ENCODE peak calls at places on chromosome 19, in four cellular contexts. P is GM12878, Q is BE2C, H is left lung. I is an unnamed sample.

GRCh38 chr19:609001-609340 is 19.3 kb downstream of the HCN2 start:
- DNase-seq in P (no peak), H (peak; percentile 67), Q (no peak), I (no peak)

GRCh38 chr19:35370722-35371121 is at the start of gene GPR42:
- DNase-seq in H (no peak), Q (no peak), P (no peak), I (no peak)

GRCh38 chr19:46241676-46242075 is 12.1 kb downstream of the IGFL1 start:
- DNase-seq in P (no peak), H (no peak), Q (no peak), I (no peak)

GRCh38 chr19:21143846-21144245 is 2.0 kb downstream of the ZNF431 start:
- DNase-seq in P (no peak), H (no peak), Q (no peak), I (no peak)

GRCh38 chr19:17567940-17568339 is 12.5 kb downstream of the COLGALT1 start:
- DNase-seq in Q (no peak), P (no peak), H (no peak), I (no peak)

GRCh38 chr19:8087876-8088275 is 35.3 kb downstream of the CCL25 start:
- DNase-seq in Q (no peak), P (no peak), H (no peak), I (no peak)

GRCh38 chr19:33740811-33741396 is 55.8 kb upstream of the KCTD15 start:
- DNase-seq in H (no peak), Q (no peak), P (no peak), I (no peak)

GRCh38 chr19:19079571-19079970 is 15.8 kb downstream of the SLC25A42 start:
- DNase-seq in H (no peak), P (no peak), Q (no peak), I (no peak)

GRCh38 chr19:39780894-39781293 is 2.2 kb downstream of the LEUTX start:
- DNase-seq in P (no peak), H (no peak), Q (no peak), I (no peak)

GRCh38 chr19:38251564-38252051 is 4.6 kb downstream of the PPP1R14A start:
- DNase-seq in H (no peak), P (no peak), Q (no peak), I (no peak)

GRCh38 chr19:369876-370275 is 25.3 kb upstream of the MIER2 start:
- DNase-seq in P (no peak), H (no peak), Q (no peak), I (no peak)

GRCh38 chr19:18045307-18046013 is 37.5 kb downstream of the ARRDC2 start:
- DNase-seq in P (no peak), Q (no peak), H (no peak), I (no peak)

GRCh38 chr19:56217039-56217949 is 15.2 kb downstream of the ZSCAN5C start:
- DNase-seq in P (no peak), Q (no peak), H (no peak), I (peak; percentile 9)

GRCh38 chr19:6532244-6532999 is 1.6 kb downstream of the TNFSF9 start:
- DNase-seq in P (no peak), Q (no peak), H (no peak), I (peak; percentile 85)

GRCh38 chr19:49415102-49415809 is 8.0 kb downstream of the PTH2 start:
- DNase-seq in H (no peak), P (peak; percentile 41), Q (peak; percentile 64), I (peak; percentile 82)

GRCh38 chr19:4454952-4455738 is 2.4 kb downstream of the UBXN6 start:
- DNase-seq in H (no peak), Q (no peak), P (no peak), I (no peak)

GRCh38 chr19:29379257-29379986 is 146.4 kb upstream of the VSTM2B start:
- DNase-seq in Q (no peak), P (no peak), H (no peak), I (no peak)

GRCh38 chr19:32916969-32917611 is 47.5 kb upstream of the SLC7A9 start:
- DNase-seq in P (no peak), Q (no peak), H (no peak), I (no peak)

GRCh38 chr19:18659281-18660050 is 22.6 kb downstream of the KLHL26 start:
- DNase-seq in P (no peak), Q (no peak), H (no peak), I (no peak)

GRCh38 chr19:2198317-2198716 is 34.6 kb downstream of the DOT1L start:
- DNase-seq in Q (no peak), P (no peak), H (no peak), I (no peak)
- TF ChIP-seq CTCF in Q (no peak), P (no peak), H (no peak), I (no peak)

GRCh38 chr19:55079400-55080038 is 3.9 kb downstream of the EPS8L1 start:
- DNase-seq in P (no peak), Q (no peak), H (no peak), I (no peak)

GRCh38 chr19:55078996-55079395 is 3.3 kb downstream of the EPS8L1 start:
- DNase-seq in P (no peak), Q (no peak), H (no peak), I (no peak)

GRCh38 chr19:55081773-55082022 is 6.0 kb downstream of the EPS8L1 start:
- DNase-seq in P (no peak), H (no peak), Q (no peak), I (no peak)

GRCh38 chr19:55080915-55081772 is 5.5 kb downstream of the EPS8L1 start:
- DNase-seq in P (peak; percentile 35), Q (peak; percentile 86), H (peak; percentile 87), I (peak; percentile 93)

DNA sequence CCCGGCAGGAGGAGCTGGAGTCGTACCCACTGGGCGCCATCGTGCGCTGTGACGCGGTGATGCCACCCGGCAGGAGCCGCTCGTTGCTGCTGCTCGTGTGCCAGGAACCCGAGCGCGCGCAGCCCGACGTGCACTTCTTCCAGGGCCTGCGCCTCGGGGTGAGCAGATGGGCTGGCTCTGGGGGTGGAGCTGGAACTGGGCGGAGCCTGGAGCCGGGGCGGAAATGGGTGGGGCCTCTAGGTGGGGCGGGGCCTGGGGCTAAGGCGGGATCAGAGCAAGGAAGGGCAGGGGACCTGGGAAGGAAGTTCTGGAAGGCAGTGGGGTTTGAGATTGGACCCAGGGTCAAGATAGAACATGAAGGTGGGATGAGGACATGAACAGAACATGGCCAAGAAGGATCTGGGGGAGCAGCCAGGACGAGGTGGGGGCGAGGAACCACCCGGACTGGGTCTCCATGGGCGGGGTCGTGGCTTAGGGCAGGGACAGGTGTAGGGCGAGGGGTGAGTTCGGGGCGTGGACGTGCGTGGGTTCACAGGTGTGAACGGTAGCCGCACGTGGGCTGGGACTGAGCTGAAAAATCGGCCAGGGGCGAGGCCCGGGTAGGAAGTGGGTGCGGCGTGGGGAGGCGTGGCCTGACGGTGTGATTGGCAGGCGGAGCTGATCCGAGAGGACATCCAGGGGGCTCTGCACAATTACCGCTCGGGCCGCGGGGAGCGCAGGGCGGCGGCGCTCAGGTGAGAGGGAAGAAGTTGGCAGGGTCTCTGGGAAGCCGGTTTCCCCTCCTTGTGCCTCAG is 4.6 kb downstream of the EPS8L1 start:
- DNase-seq in Q (peak; percentile 93), P (no peak), H (peak; percentile 81), I (peak; percentile 76)
- H3K4me3 ChIP-seq in Q (peak overlapping the region; percentile 54), P (peak overlapping the region; percentile 60), H (peak overlapping the region; percentile 49), I (peak overlapping the region; percentile 63)

GRCh38 chr19:10167459-10167858 is 27.3 kb downstream of the DNMT1 start:
- DNase-seq in H (no peak), Q (no peak), P (no peak), I (no peak)
- H3K36me3 ChIP-seq in H (no peaks in the 10 kb centered on the region), Q (peaks cover 87% of the 10 kb centered on the region), P (peaks cover 39% of the 10 kb centered on the region), I (peaks cover 19% of the 10 kb centered on the region)

DNA sequence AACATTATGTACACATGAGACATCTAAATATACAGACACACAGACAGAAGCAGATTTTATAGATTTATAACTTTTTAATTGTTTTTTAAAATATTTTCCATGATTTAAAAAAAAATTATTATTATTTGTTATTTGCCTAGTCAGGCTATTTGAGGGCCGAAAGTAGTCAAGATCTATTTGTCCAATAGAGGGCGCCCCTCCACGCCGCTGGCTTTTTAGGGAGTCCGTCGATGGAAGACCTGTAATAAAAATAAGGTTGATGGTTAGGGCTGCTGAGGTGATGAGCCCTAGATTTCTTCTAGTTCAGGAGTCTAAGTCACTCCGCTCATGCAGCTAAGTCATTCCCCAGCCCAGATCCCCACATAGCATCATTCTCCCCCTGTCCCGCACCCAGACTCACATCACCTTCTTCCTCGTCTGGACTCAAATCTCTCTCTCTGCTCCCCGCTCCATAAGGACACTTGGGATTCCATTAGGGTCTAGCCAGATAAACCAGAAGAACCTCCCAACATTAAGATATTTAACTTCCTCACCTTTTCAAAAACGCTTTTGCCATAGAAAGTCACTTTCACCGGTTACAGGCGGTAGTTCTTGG is 33.9 kb upstream of the CEACAM21 start:
- DNase-seq in Q (peak; percentile 63), P (no peak), H (peak; percentile 66), I (no peak)
- TF ChIP-seq CTCF in Q (peak; percentile 88), P (peak; percentile 69), H (peak; percentile 67), I (peak; percentile 74)

DNA sequence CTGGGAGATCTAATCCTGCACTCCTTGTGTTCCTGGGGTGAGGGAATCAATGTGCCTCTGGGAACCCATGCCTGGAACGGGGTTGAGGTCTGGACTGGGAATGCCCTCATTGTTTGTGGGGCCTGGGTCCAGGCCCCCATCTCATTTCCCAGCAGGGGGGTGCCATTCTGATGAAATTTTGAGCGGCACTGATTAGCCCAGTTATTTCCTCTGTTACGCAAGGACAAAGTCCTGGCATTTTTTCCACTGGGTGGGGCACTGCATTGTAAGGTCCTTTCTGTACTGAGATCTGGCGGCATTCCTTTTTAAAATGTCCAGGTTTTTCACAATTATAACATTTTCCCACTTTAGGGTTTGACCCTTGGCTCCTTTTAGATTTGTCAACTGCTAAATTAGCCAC is 14.8 kb downstream of the FPR3 start:
- DNase-seq in H (no peak), P (no peak), Q (no peak), I (no peak)
- H3K4me3 ChIP-seq in H (no peak overlapping the region), P (no peak overlapping the region), Q (no peak overlapping the region), I (no peak overlapping the region)

DNA sequence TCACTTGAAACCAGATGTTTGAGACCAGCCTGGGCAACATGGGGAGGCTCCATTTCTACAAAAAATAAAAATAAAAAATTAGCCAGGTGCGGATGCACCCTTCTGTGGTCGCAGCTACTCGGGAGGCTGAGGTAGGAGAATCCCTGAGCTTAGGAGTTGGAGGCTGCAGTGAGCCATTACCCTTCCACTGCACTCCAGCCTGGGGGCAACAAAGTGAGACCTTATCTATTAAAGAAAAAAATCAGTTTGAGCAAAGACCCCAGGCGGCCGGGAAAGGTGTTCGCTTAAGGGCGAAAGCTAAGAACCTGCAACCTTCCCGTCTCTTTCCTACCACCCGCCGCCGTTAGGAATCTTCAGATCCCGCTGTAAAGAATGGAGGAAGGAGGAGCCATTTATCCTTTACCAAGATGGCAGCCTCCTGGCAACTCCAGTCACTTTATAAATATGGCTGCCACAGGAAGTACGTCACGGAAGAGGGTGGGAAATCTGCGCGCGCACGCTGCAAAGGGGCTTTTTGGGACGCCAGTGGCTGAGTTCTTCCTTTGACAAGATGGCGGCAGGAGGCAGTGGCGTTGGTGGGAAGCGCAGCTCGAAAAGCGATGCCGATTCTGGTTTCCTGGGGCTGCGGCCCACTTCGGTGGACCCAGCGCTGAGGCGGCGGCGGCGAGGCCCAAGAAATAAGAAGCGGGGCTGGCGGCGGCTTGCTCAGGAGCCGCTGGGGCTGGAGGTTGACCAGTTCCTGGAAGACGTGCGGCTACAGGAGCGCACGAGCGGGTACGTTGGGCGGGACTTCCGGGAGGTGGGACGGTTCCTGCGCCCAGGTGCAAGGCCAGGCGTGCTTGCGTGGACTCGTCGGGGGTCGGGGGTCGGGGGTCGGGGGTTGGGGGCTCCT is at the start of gene NOP53:
- DNase-seq in P (peak; percentile 93), H (peak; percentile 95), Q (peak; percentile 96), I (peak; percentile 93)
- H3K36me3 ChIP-seq in P (peaks cover 3% of the 10 kb centered on the region), H (no peaks in the 10 kb centered on the region), Q (peaks cover 37% of the 10 kb centered on the region), I (peaks cover 6% of the 10 kb centered on the region)